ENCODE peak calls at places on chromosome 1, in six cellular contexts. One of them, this sample, is unnamed.
A peak's percentile ranks its signal among the peaks of the same experiment; 100 is the strongest.

GRCh38 chr1:154567386-154568164 is at the start of gene CHRNB2:
- DNase-seq in cardiac muscle cell: peak; percentile 68
- DNase-seq in HCT116: no peak
- DNase-seq in tibial nerve: peak; percentile 33
- DNase-seq in left ventricle myocardium inferior: peak; percentile 71
- DNase-seq in brain microvascular endothelial cell: no peak
- DNase-seq in this sample: no peak

GRCh38 chr1:205062319-205062718 is 19.3 kb downstream of the CNTN2 start:
- DNase-seq in brain microvascular endothelial cell: no peak
- DNase-seq in left ventricle myocardium inferior: no peak
- DNase-seq in tibial nerve: no peak
- DNase-seq in cardiac muscle cell: no peak
- DNase-seq in HCT116: no peak
- DNase-seq in this sample: no peak

GRCh38 chr1:209590405-209590804 is 6.9 kb downstream of the CAMK1G start:
- DNase-seq in left ventricle myocardium inferior: no peak
- DNase-seq in HCT116: no peak
- DNase-seq in brain microvascular endothelial cell: peak; percentile 36
- DNase-seq in cardiac muscle cell: peak; percentile 29
- DNase-seq in tibial nerve: no peak
- DNase-seq in this sample: no peak

GRCh38 chr1:8317647-8318360 is at the start of gene SLC45A1:
- DNase-seq in tibial nerve: peak; percentile 64
- DNase-seq in left ventricle myocardium inferior: peak; percentile 85
- DNase-seq in brain microvascular endothelial cell: peak; percentile 48
- DNase-seq in HCT116: peak; percentile 29
- DNase-seq in cardiac muscle cell: peak; percentile 79
- DNase-seq in this sample: peak; percentile 81

GRCh38 chr1:183817576-183818288 is 12.8 kb downstream of the RGL1 start:
- DNase-seq in cardiac muscle cell: no peak
- DNase-seq in brain microvascular endothelial cell: no peak
- DNase-seq in tibial nerve: no peak
- DNase-seq in left ventricle myocardium inferior: no peak
- DNase-seq in HCT116: no peak
- DNase-seq in this sample: no peak

GRCh38 chr1:207335695-207336363 is 14.4 kb downstream of the CD55 start:
- DNase-seq in left ventricle myocardium inferior: no peak
- DNase-seq in HCT116: no peak
- DNase-seq in brain microvascular endothelial cell: no peak
- DNase-seq in tibial nerve: peak; percentile 50
- DNase-seq in cardiac muscle cell: peak; percentile 34
- DNase-seq in this sample: no peak

GRCh38 chr1:218339267-218339831 is 5.8 kb upstream of the TGFB2 start:
- DNase-seq in cardiac muscle cell: peak; percentile 60
- DNase-seq in brain microvascular endothelial cell: no peak
- DNase-seq in tibial nerve: peak; percentile 24
- DNase-seq in left ventricle myocardium inferior: no peak
- DNase-seq in HCT116: no peak
- DNase-seq in this sample: no peak

GRCh38 chr1:165763442-165763841 is 5.2 kb downstream of the TMCO1 start:
- DNase-seq in tibial nerve: no peak
- DNase-seq in left ventricle myocardium inferior: no peak
- DNase-seq in HCT116: no peak
- DNase-seq in cardiac muscle cell: no peak
- DNase-seq in brain microvascular endothelial cell: no peak
- DNase-seq in this sample: no peak

GRCh38 chr1:147676306-147677085 is 6.2 kb upstream of the ACP6 start:
- DNase-seq in HCT116: no peak
- DNase-seq in cardiac muscle cell: peak; percentile 71
- DNase-seq in left ventricle myocardium inferior: no peak
- DNase-seq in brain microvascular endothelial cell: peak; percentile 82
- DNase-seq in tibial nerve: no peak
- DNase-seq in this sample: no peak

GRCh38 chr1:47416319-47417128 is 439 bp downstream of the FOXE3 start:
- DNase-seq in HCT116: no peak
- DNase-seq in cardiac muscle cell: no peak
- DNase-seq in tibial nerve: no peak
- DNase-seq in brain microvascular endothelial cell: no peak
- DNase-seq in left ventricle myocardium inferior: no peak
- DNase-seq in this sample: no peak

DNA sequence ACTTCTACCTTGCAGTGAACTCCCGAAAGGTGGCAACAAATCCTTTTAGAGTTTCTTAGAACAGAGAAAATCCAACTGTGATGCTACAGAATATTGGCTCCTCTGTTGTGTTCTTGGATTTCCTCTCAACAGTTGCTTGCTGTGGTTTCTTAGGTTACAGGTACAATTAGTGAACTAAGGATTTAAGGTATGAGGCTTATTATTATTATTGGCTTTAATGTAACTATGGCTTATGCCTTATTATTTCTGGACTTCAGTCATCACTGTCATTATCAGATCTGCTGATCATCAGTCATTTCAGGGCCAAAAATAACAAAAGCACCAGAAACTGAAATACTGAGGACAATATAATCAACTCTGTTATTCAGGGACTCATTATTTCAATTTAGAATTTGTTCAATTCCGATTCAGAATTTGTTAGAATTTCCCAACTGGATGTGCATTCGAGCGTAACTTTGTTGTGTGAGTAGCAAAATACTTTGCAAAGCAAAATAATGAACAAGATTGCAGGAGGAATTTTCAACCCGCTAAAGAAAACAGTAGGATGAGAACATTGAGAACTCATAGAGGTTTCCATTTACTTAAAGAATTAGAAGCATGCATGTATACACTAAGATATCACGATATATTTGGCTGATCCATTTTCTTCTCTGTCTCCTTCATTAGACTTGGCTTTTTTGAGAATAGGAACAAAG is 65.5 kb upstream of the AK4 start:
- DNase-seq in left ventricle myocardium inferior: no peak
- DNase-seq in HCT116: no peak
- DNase-seq in cardiac muscle cell: no peak
- DNase-seq in brain microvascular endothelial cell: no peak
- DNase-seq in tibial nerve: no peak
- DNase-seq in this sample: no peak
- H3K4me3 ChIP-seq in left ventricle myocardium inferior: no peak overlapping the region
- H3K4me3 ChIP-seq in HCT116: no peak overlapping the region
- H3K4me3 ChIP-seq in cardiac muscle cell: no peak overlapping the region
- H3K4me3 ChIP-seq in brain microvascular endothelial cell: no peak overlapping the region
- H3K4me3 ChIP-seq in tibial nerve: no peak overlapping the region
- H3K4me3 ChIP-seq in this sample: no peak overlapping the region

DNA sequence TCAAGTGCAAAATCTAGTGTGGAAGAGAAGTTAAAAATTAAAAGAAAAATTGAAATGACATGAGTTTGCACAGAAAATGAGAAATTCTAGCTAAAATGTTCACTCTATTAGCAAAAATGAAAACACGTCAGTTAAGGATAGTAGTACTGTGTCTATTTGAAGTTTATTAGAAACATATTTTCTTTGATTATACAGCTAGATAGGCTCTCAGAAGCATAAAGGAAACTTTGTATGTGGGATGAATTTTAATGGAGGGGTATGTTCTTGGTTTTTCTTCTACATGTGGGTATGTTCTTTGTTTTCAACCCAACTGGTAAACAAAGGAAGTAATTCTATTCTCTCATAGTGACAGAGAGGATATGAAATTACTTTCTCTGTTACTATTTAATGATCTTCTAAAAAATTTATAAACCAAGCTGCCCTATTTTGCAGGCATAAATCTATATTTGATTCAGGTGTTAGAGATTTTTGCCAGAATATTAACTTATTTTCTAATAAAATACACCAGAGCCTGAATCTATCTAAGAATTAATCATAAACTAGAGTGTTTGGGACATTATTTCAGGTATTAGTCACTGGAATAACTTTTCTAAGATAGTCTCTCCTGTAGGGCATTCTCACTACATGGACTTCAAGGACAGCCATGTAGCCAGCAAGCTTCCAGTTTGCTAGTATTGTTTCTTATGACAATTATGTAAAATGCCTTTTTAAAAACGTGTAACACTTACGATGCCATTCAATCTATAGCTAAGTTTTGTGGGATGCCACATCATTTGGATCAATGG is 15.8 kb downstream of the GPSM2 start:
- DNase-seq in cardiac muscle cell: no peak
- DNase-seq in left ventricle myocardium inferior: no peak
- DNase-seq in tibial nerve: no peak
- DNase-seq in HCT116: no peak
- DNase-seq in brain microvascular endothelial cell: peak; percentile 19
- DNase-seq in this sample: no peak
- H3K27ac ChIP-seq in cardiac muscle cell: no peak overlapping the region
- H3K27ac ChIP-seq in left ventricle myocardium inferior: no peak overlapping the region
- H3K27ac ChIP-seq in tibial nerve: no peak overlapping the region
- H3K27ac ChIP-seq in HCT116: no peak overlapping the region
- H3K27ac ChIP-seq in brain microvascular endothelial cell: peak overlapping the region; percentile 29
- H3K27ac ChIP-seq in this sample: no peak overlapping the region

GRCh38 chr1:17004466-17005364 is 7.0 kb downstream of the ATP13A2 start:
- DNase-seq in tibial nerve: no peak
- DNase-seq in left ventricle myocardium inferior: no peak
- DNase-seq in brain microvascular endothelial cell: no peak
- DNase-seq in HCT116: no peak
- DNase-seq in cardiac muscle cell: no peak
- DNase-seq in this sample: no peak
- TF ChIP-seq CTCF in tibial nerve: no peak
- TF ChIP-seq CTCF in left ventricle myocardium inferior: no peak
- TF ChIP-seq CTCF in brain microvascular endothelial cell: peak; percentile 57
- TF ChIP-seq CTCF in HCT116: no peak
- TF ChIP-seq CTCF in cardiac muscle cell: peak; percentile 14
- TF ChIP-seq CTCF in this sample: no peak

GRCh38 chr1:40770296-40771070 is 13.1 kb upstream of the KCNQ4 start:
- DNase-seq in brain microvascular endothelial cell: no peak
- DNase-seq in tibial nerve: no peak
- DNase-seq in left ventricle myocardium inferior: no peak
- DNase-seq in HCT116: no peak
- DNase-seq in cardiac muscle cell: no peak
- DNase-seq in this sample: no peak
- H3K4me3 ChIP-seq in brain microvascular endothelial cell: no peak overlapping the region
- H3K4me3 ChIP-seq in tibial nerve: no peak overlapping the region
- H3K4me3 ChIP-seq in left ventricle myocardium inferior: no peak overlapping the region
- H3K4me3 ChIP-seq in HCT116: no peak overlapping the region
- H3K4me3 ChIP-seq in cardiac muscle cell: no peak overlapping the region
- H3K4me3 ChIP-seq in this sample: no peak overlapping the region

GRCh38 chr1:27519341-27520258 is 29.6 kb upstream of the WASF2 start:
- DNase-seq in brain microvascular endothelial cell: no peak
- DNase-seq in cardiac muscle cell: no peak
- DNase-seq in tibial nerve: no peak
- DNase-seq in HCT116: no peak
- DNase-seq in left ventricle myocardium inferior: peak; percentile 51
- DNase-seq in this sample: no peak

GRCh38 chr1:27520651-27521050 is 30.7 kb upstream of the WASF2 start:
- DNase-seq in cardiac muscle cell: no peak
- DNase-seq in left ventricle myocardium inferior: peak; percentile 60
- DNase-seq in tibial nerve: no peak
- DNase-seq in brain microvascular endothelial cell: no peak
- DNase-seq in HCT116: no peak
- DNase-seq in this sample: no peak

GRCh38 chr1:27517907-27518718 is 28.1 kb upstream of the WASF2 start:
- DNase-seq in left ventricle myocardium inferior: no peak
- DNase-seq in cardiac muscle cell: no peak
- DNase-seq in HCT116: no peak
- DNase-seq in tibial nerve: no peak
- DNase-seq in brain microvascular endothelial cell: no peak
- DNase-seq in this sample: no peak

GRCh38 chr1:27517305-27517704 is 27.3 kb upstream of the WASF2 start:
- DNase-seq in left ventricle myocardium inferior: no peak
- DNase-seq in cardiac muscle cell: no peak
- DNase-seq in brain microvascular endothelial cell: no peak
- DNase-seq in HCT116: no peak
- DNase-seq in tibial nerve: no peak
- DNase-seq in this sample: no peak

GRCh38 chr1:27518808-27519207 is 28.8 kb upstream of the WASF2 start:
- DNase-seq in cardiac muscle cell: no peak
- DNase-seq in HCT116: no peak
- DNase-seq in brain microvascular endothelial cell: no peak
- DNase-seq in left ventricle myocardium inferior: no peak
- DNase-seq in tibial nerve: no peak
- DNase-seq in this sample: no peak
- H3K27ac ChIP-seq in cardiac muscle cell: peak overlapping the region; percentile 94
- H3K27ac ChIP-seq in HCT116: no peak overlapping the region
- H3K27ac ChIP-seq in brain microvascular endothelial cell: no peak overlapping the region
- H3K27ac ChIP-seq in left ventricle myocardium inferior: peak overlapping the region; percentile 94
- H3K27ac ChIP-seq in tibial nerve: peak overlapping the region; percentile 70
- H3K27ac ChIP-seq in this sample: peak overlapping the region; percentile 86

DNA sequence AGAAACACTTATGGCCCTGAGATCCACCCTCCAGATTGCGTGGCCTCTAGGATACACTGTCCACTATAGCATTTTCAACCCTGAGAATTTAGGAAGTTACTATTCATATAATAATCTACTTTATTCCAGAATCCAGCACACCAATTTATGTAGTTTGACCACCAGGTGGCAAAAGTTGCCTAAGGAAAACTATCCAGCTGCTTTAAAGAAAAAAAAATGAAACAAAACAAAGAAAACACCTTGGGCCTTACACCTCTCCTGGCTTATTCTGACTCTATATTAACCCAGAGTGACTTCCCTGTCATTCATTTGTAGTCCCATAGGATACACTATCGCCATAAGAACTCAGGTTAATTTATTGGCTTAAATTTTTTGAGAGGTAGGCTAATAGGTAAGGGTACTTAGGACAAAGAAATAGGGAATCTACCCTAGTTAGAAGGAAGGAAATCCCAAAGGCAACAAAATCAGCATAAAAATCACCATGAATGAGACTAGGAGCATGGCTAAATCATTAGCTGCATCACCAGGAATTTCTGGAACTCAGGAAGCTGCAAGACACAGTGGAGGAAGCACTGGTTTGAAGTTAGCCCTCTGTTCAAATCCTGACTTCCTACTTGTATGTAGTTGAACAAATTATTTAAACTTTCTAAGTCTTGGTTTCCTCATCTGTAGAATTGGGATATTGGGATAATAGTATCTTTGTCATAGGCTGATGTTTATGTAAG is 107.5 kb downstream of the SPAG17 start:
- DNase-seq in HCT116: peak; percentile 40
- DNase-seq in left ventricle myocardium inferior: no peak
- DNase-seq in brain microvascular endothelial cell: peak; percentile 29
- DNase-seq in tibial nerve: peak; percentile 44
- DNase-seq in cardiac muscle cell: peak; percentile 63
- DNase-seq in this sample: no peak
- TF ChIP-seq CTCF in HCT116: peak; percentile 39
- TF ChIP-seq CTCF in left ventricle myocardium inferior: peak; percentile 41
- TF ChIP-seq CTCF in brain microvascular endothelial cell: peak; percentile 53
- TF ChIP-seq CTCF in tibial nerve: peak; percentile 32
- TF ChIP-seq CTCF in cardiac muscle cell: peak; percentile 55
- TF ChIP-seq CTCF in this sample: no peak

This sample was measured in right atrium auricular region.